ENCODE peak calls at places on chromosomes 12 and 14, in seven cellular contexts. One of them, this sample, is unnamed.

GRCh38 chr12:122908915-122909314 is 13.0 kb upstream of the VPS37B start:
- DNase-seq in stomach: peak
- DNase-seq in H7: no peak
- DNase-seq in naive B cell: no peak
- DNase-seq in HCT116: no peak
- DNase-seq in body of pancreas: peak
- DNase-seq in iris pigment epithelial cell: no peak
- DNase-seq in this sample: no peak

GRCh38 chr12:21985155-21985554 is 43.9 kb upstream of the ABCC9 start:
- DNase-seq in stomach: no peak
- DNase-seq in H7: no peak
- DNase-seq in naive B cell: no peak
- DNase-seq in HCT116: no peak
- DNase-seq in body of pancreas: no peak
- DNase-seq in iris pigment epithelial cell: no peak
- DNase-seq in this sample: no peak

GRCh38 chr12:108850854-108851573 is 6.4 kb downstream of the SSH1 start:
- DNase-seq in stomach: no peak
- DNase-seq in H7: no peak
- DNase-seq in naive B cell: peak
- DNase-seq in HCT116: no peak
- DNase-seq in body of pancreas: no peak
- DNase-seq in iris pigment epithelial cell: peak
- DNase-seq in this sample: no peak

GRCh38 chr12:120583478-120584030 is 2.4 kb upstream of the POP5 start:
- DNase-seq in stomach: peak
- DNase-seq in H7: peak
- DNase-seq in naive B cell: peak
- DNase-seq in HCT116: peak
- DNase-seq in body of pancreas: peak
- DNase-seq in iris pigment epithelial cell: peak
- DNase-seq in this sample: peak

GRCh38 chr12:88805692-88806091 is 225.4 kb upstream of the KITLG start:
- DNase-seq in stomach: no peak
- DNase-seq in H7: no peak
- DNase-seq in naive B cell: no peak
- DNase-seq in HCT116: no peak
- DNase-seq in body of pancreas: no peak
- DNase-seq in iris pigment epithelial cell: peak
- DNase-seq in this sample: peak

GRCh38 chr12:49279706-49280159 is 14.9 kb downstream of the TUBA1C start:
- DNase-seq in stomach: no peak
- DNase-seq in H7: peak
- DNase-seq in naive B cell: no peak
- DNase-seq in HCT116: no peak
- DNase-seq in body of pancreas: no peak
- DNase-seq in iris pigment epithelial cell: no peak
- DNase-seq in this sample: no peak

GRCh38 chr14:63642229-63642611 is 549 bp upstream of the WDR89 start:
- DNase-seq in stomach: peak
- DNase-seq in H7: peak
- DNase-seq in naive B cell: peak
- DNase-seq in HCT116: peak
- DNase-seq in body of pancreas: peak
- DNase-seq in iris pigment epithelial cell: peak
- DNase-seq in this sample: peak

GRCh38 chr12:14935031-14935430 is 3.3 kb downstream of the ERP27 start:
- DNase-seq in stomach: no peak
- DNase-seq in H7: no peak
- DNase-seq in naive B cell: no peak
- DNase-seq in HCT116: no peak
- DNase-seq in body of pancreas: peak
- DNase-seq in iris pigment epithelial cell: no peak
- DNase-seq in this sample: peak

GRCh38 chr12:111430418-111431353 is 25.0 kb downstream of the SH2B3 start:
- DNase-seq in stomach: no peak
- DNase-seq in H7: peak
- DNase-seq in naive B cell: peak
- DNase-seq in HCT116: no peak
- DNase-seq in body of pancreas: no peak
- DNase-seq in iris pigment epithelial cell: no peak
- DNase-seq in this sample: no peak

GRCh38 chr12:71721781-71722511 is 32.7 kb upstream of the RAB21 start:
- DNase-seq in stomach: peak
- DNase-seq in H7: no peak
- DNase-seq in naive B cell: no peak
- DNase-seq in HCT116: no peak
- DNase-seq in body of pancreas: peak
- DNase-seq in iris pigment epithelial cell: no peak
- DNase-seq in this sample: no peak

GRCh38 chr14:24059841-24060388 is 8.1 kb downstream of the CARMIL3 start:
- DNase-seq in stomach: no peak
- DNase-seq in H7: peak
- DNase-seq in naive B cell: no peak
- DNase-seq in HCT116: no peak
- DNase-seq in body of pancreas: peak
- DNase-seq in iris pigment epithelial cell: no peak
- DNase-seq in this sample: no peak

GRCh38 chr14:35808076-35808657 is 928 bp downstream of the RALGAPA1 start:
- DNase-seq in stomach: peak
- DNase-seq in H7: peak
- DNase-seq in naive B cell: no peak
- DNase-seq in HCT116: no peak
- DNase-seq in body of pancreas: peak
- DNase-seq in iris pigment epithelial cell: no peak
- DNase-seq in this sample: peak

GRCh38 chr14:74667758-74668157 is 45.1 kb downstream of the AREL1 start:
- DNase-seq in stomach: no peak
- DNase-seq in H7: no peak
- DNase-seq in naive B cell: no peak
- DNase-seq in HCT116: no peak
- DNase-seq in body of pancreas: no peak
- DNase-seq in iris pigment epithelial cell: peak
- DNase-seq in this sample: no peak

GRCh38 chr12:45547822-45548221 is 181.7 kb upstream of the ARID2 start:
- DNase-seq in stomach: no peak
- DNase-seq in H7: no peak
- DNase-seq in naive B cell: no peak
- DNase-seq in HCT116: no peak
- DNase-seq in body of pancreas: no peak
- DNase-seq in iris pigment epithelial cell: peak
- DNase-seq in this sample: peak

GRCh38 chr14:69064596-69064995 is 85.5 kb upstream of the ACTN1 start:
- DNase-seq in stomach: no peak
- DNase-seq in H7: no peak
- DNase-seq in naive B cell: no peak
- DNase-seq in HCT116: no peak
- DNase-seq in body of pancreas: no peak
- DNase-seq in iris pigment epithelial cell: no peak
- DNase-seq in this sample: no peak

GRCh38 chr14:91255026-91255695 is 10.7 kb upstream of the GPR68 start:
- DNase-seq in stomach: no peak
- DNase-seq in H7: no peak
- DNase-seq in naive B cell: no peak
- DNase-seq in HCT116: no peak
- DNase-seq in body of pancreas: no peak
- DNase-seq in iris pigment epithelial cell: no peak
- DNase-seq in this sample: peak

GRCh38 chr12:130242506-130242905 is 80.2 kb downstream of the FZD10 start:
- DNase-seq in stomach: no peak
- DNase-seq in H7: no peak
- DNase-seq in naive B cell: no peak
- DNase-seq in HCT116: no peak
- DNase-seq in body of pancreas: no peak
- DNase-seq in iris pigment epithelial cell: no peak
- DNase-seq in this sample: no peak

GRCh38 chr12:29831173-29831572 is 47.4 kb upstream of the TMTC1 start:
- DNase-seq in stomach: no peak
- DNase-seq in H7: no peak
- DNase-seq in naive B cell: no peak
- DNase-seq in HCT116: no peak
- DNase-seq in body of pancreas: no peak
- DNase-seq in iris pigment epithelial cell: no peak
- DNase-seq in this sample: no peak

GRCh38 chr14:101626331-101626730 is 65.0 kb downstream of the DIO3 start:
- DNase-seq in stomach: no peak
- DNase-seq in H7: no peak
- DNase-seq in naive B cell: no peak
- DNase-seq in HCT116: no peak
- DNase-seq in body of pancreas: no peak
- DNase-seq in iris pigment epithelial cell: no peak
- DNase-seq in this sample: no peak

GRCh38 chr12:51419473-51420228 is 5.0 kb upstream of the SLC4A8 start:
- DNase-seq in stomach: no peak
- DNase-seq in H7: peak
- DNase-seq in naive B cell: no peak
- DNase-seq in HCT116: no peak
- DNase-seq in body of pancreas: no peak
- DNase-seq in iris pigment epithelial cell: no peak
- DNase-seq in this sample: no peak

This sample was measured in DMS53.